ENCODE peak calls at places on chromosomes 2 and 18, in six cellular contexts. M, E, R, V, J and N are unnamed samples.

GRCh38 chr2:110858993-110859770 is 126.8 kb downstream of the ACOXL start:
- DNase-seq in J (no peak), V (no peak), E (no peak), R (no peak), M (no peak), N (no peak)

GRCh38 chr18:48122376-48122775 is 191.9 kb upstream of the SMAD2 start:
- DNase-seq in V (no peak), J (no peak), E (no peak), M (no peak), R (no peak), N (no peak)

GRCh38 chr2:179302764-179303561 is 38.3 kb upstream of the SESTD1 start:
- DNase-seq in J (peak), M (no peak), V (peak), R (no peak), E (no peak), N (peak)

GRCh38 chr2:168968342-168968741 is 62.8 kb downstream of the ABCB11 start:
- DNase-seq in R (no peak), J (no peak), V (no peak), M (no peak), E (no peak), N (no peak)

GRCh38 chr2:224042191-224042696 is 3.2 kb upstream of the SERPINE2 start:
- DNase-seq in E (no peak), R (no peak), V (peak), M (no peak), J (peak), N (peak)

GRCh38 chr18:66760559-66760958 is 156.7 kb upstream of the CDH19 start:
- DNase-seq in R (no peak), J (no peak), V (no peak), E (no peak), M (no peak), N (no peak)

GRCh38 chr2:240974771-240975572 is 23.4 kb upstream of the SNED1 start:
- DNase-seq in V (peak), R (no peak), J (peak), E (no peak), M (no peak), N (no peak)

GRCh38 chr2:96969321-96969720 is 17.1 kb downstream of the FAM178B start:
- DNase-seq in M (no peak), J (no peak), E (no peak), R (no peak), V (no peak), N (no peak)

GRCh38 chr2:178716394-178716793 is 90.8 kb downstream of the TTN start:
- DNase-seq in R (no peak), V (no peak), J (no peak), M (no peak), E (no peak), N (no peak)

GRCh38 chr2:174577967-174578589 is 19.5 kb downstream of the WIPF1 start:
- DNase-seq in M (no peak), J (peak), V (peak), R (no peak), E (no peak), N (peak)

GRCh38 chr2:220460257-220460985 is 833.0 kb downstream of the SLC4A3 start:
- DNase-seq in R (no peak), V (peak), M (no peak), E (no peak), J (peak), N (no peak)

GRCh38 chr2:239519081-239519920 is 118.5 kb upstream of the HDAC4 start:
- DNase-seq in V (no peak), M (peak), E (no peak), J (no peak), R (no peak), N (no peak)

GRCh38 chr2:101105654-101106053 is 45.5 kb downstream of the TBC1D8 start:
- DNase-seq in M (no peak), J (no peak), E (no peak), V (no peak), R (no peak), N (no peak)
- H3K4me3 ChIP-seq in M (no peak), J (no peak), E (peak), V (no peak), R (no peak), N (no peak)

GRCh38 chr2:67048314-67048713 is 348.8 kb upstream of the ETAA1 start:
- DNase-seq in R (no peak), V (no peak), J (no peak), E (no peak), M (no peak), N (no peak)
- TF ChIP-seq CTCF in R (no peak), V (peak), J (no peak), E (no peak), M (no peak), N (no peak)

GRCh38 chr18:55136864-55137263 is 177.6 kb upstream of the CCDC68 start:
- DNase-seq in E (no peak), R (no peak), M (no peak), V (no peak), J (peak), N (peak)
- H3K4me3 ChIP-seq in E (no peak), R (no peak), M (no peak), V (no peak), J (no peak), N (no peak)

GRCh38 chr18:26406854-26407517 is 141.4 kb downstream of the KCTD1 start:
- DNase-seq in R (no peak), J (no peak), M (no peak), E (no peak), V (no peak), N (no peak)

GRCh38 chr18:26406294-26406693 is 142.1 kb downstream of the KCTD1 start:
- DNase-seq in J (no peak), V (no peak), E (no peak), M (no peak), R (no peak), N (no peak)

GRCh38 chr18:26403451-26403850 is 144.9 kb downstream of the KCTD1 start:
- DNase-seq in R (no peak), M (no peak), J (no peak), V (no peak), E (no peak), N (peak)

GRCh38 chr18:26407721-26408601 is 140.4 kb downstream of the KCTD1 start:
- DNase-seq in R (no peak), E (no peak), J (no peak), V (no peak), M (no peak), N (peak)

GRCh38 chr18:26405190-26405781 is 143.1 kb downstream of the KCTD1 start:
- DNase-seq in J (peak), E (no peak), R (no peak), M (peak), V (peak), N (peak)
- TF ChIP-seq CTCF in J (peak), E (peak), R (peak), M (peak), V (peak), N (peak)